ENCODE peak calls at places on chromosomes 7 and 10, in nine cellular contexts. X is left ventricle myocardium inferior; P is retinal pigment epithelial cell; L is prostate gland; Q is activated naive CD8-positive, alpha-beta T cell treated with anti-CD3 and anti-CD28 coated beads for 36 hours; U is WTC11; E is hypothalamus; D is HFF-Myc; W is GM23248. Y is an unnamed sample.

GRCh38 chr7:3880221-3880935 is 579.3 kb downstream of the SDK1 start:
- DNase-seq in Q (no peak), W (no peak), E (no peak), X (no peak), L (no peak), D (no peak), P (no peak), U (no peak), Y (no peak)

GRCh38 chr10:78857193-78857592 is 211.6 kb upstream of the ZMIZ1 start:
- DNase-seq in P (no peak), D (no peak), L (no peak), W (no peak), U (no peak), X (no peak), Q (no peak), E (no peak), Y (no peak)

GRCh38 chr7:13639416-13639815 is 350.1 kb downstream of the ETV1 start:
- DNase-seq in P (no peak), U (no peak), X (no peak), D (no peak), E (no peak), Q (no peak), L (no peak), W (no peak), Y (no peak)

GRCh38 chr7:128919881-128920789 is 9.6 kb upstream of the KCP start:
- DNase-seq in U (no peak), D (no peak), W (no peak), E (no peak), P (no peak), L (no peak), Q (no peak), X (no peak), Y (no peak)

GRCh38 chr10:93039721-93040120 is 20.9 kb upstream of the CYP26C1 start:
- DNase-seq in D (no peak), X (no peak), P (no peak), U (no peak), W (peak), E (no peak), Q (no peak), L (no peak), Y (no peak)

GRCh38 chr10:112435013-112435619 is 11.6 kb downstream of the ZDHHC6 start:
- DNase-seq in Q (no peak), D (peak), P (no peak), L (no peak), W (peak), X (no peak), E (no peak), U (no peak), Y (no peak)

GRCh38 chr10:125159932-125160855 is at the start of gene CTBP2:
- DNase-seq in Q (no peak), L (peak), E (peak), P (no peak), U (no peak), D (no peak), X (peak), W (peak), Y (peak)

GRCh38 chr10:110006358-110007170 is 1.2 kb upstream of the ADD3 start:
- DNase-seq in E (peak), L (no peak), W (peak), P (no peak), Q (peak), D (no peak), X (peak), U (no peak), Y (peak)

GRCh38 chr7:117134885-117135552 is 181.7 kb downstream of the ST7 start:
- DNase-seq in P (no peak), W (no peak), X (no peak), U (no peak), D (no peak), E (no peak), L (no peak), Q (no peak), Y (no peak)

GRCh38 chr10:93068411-93069244 is 5.1 kb upstream of the CYP26A1 start:
- DNase-seq in L (no peak), P (no peak), D (no peak), Q (no peak), W (peak), U (peak), X (no peak), E (no peak), Y (no peak)

GRCh38 chr7:25750738-25751529 is 401.1 kb upstream of the NFE2L3 start:
- DNase-seq in X (no peak), U (no peak), W (no peak), E (no peak), Q (no peak), P (no peak), D (no peak), L (peak), Y (no peak)

GRCh38 chr10:130179640-130180039 is 43.4 kb downstream of the GLRX3 start:
- DNase-seq in L (no peak), U (peak), E (peak), X (no peak), P (no peak), D (peak), Q (no peak), W (peak), Y (no peak)

Y was measured in lower lobe of right lung.